ENCODE peak calls at places on chromosomes 11 and 22, in five cellular contexts. X is thyroid gland; V is suprapubic skin; C is CD8-positive, alpha-beta T cell; A is NB4. B is an unnamed sample.
A peak's percentile ranks its signal among the peaks of the same experiment; 100 is the strongest.

GRCh38 chr11:1751521-1751921 is 1.1 kb upstream of the IFITM10 start:
- DNase-seq in X (no peak), V (no peak), C (no peak), A (no peak), B (no peak)

GRCh38 chr11:34899633-34900016 is 16.6 kb downstream of the APIP start:
- DNase-seq in X (no peak), V (no peak), C (no peak), A (peak; percentile 37), B (no peak)

GRCh38 chr11:127862406-127862805 is 725.0 kb downstream of the ETS1 start:
- DNase-seq in X (no peak), V (no peak), C (no peak), A (no peak), B (no peak)

GRCh38 chr22:38187413-38188212 is 6.0 kb upstream of the PLA2G6 start:
- DNase-seq in X (peak; percentile 54), V (no peak), C (no peak), A (no peak), B (no peak)

GRCh38 chr22:34886812-34887211 is 179.1 kb upstream of the ISX start:
- DNase-seq in X (no peak), V (no peak), C (no peak), A (no peak), B (no peak)

GRCh38 chr22:29987143-29987542 is 93.1 kb upstream of the HORMAD2 start:
- DNase-seq in X (no peak), V (no peak), C (no peak), A (peak; percentile 7), B (no peak)

GRCh38 chr11:119116235-119116594 is 5.2 kb upstream of the HINFP start:
- DNase-seq in X (no peak), V (no peak), C (no peak), A (no peak), B (no peak)

GRCh38 chr11:69465236-69466000 is 16.0 kb upstream of the LINC01488 start:
- DNase-seq in X (peak; percentile 49), V (no peak), C (no peak), A (peak; percentile 22), B (no peak)

GRCh38 chr22:26981520-26981919 is 324.1 kb downstream of the MIAT start:
- DNase-seq in X (no peak), V (no peak), C (no peak), A (no peak), B (no peak)

GRCh38 chr22:35742342-35743100 is 24.8 kb downstream of the APOL5 start:
- DNase-seq in X (no peak), V (no peak), C (no peak), A (no peak), B (peak; percentile 43)

GRCh38 chr11:133966924-133967598 is 10.3 kb upstream of the IGSF9B start:
- DNase-seq in X (peak; percentile 47), V (no peak), C (peak; percentile 75), A (peak; percentile 39), B (no peak)
- H3K4me3 ChIP-seq in X (no peak overlapping the region), V (peak overlapping the region; percentile 25), C (peak overlapping the region; percentile 55), A (no peak overlapping the region), B (no peak overlapping the region)

GRCh38 chr11:103961010-103961409 is 75.4 kb upstream of the DDI1 start:
- DNase-seq in X (no peak), V (no peak), C (no peak), A (no peak), B (peak; percentile 62)
- H3K4me3 ChIP-seq in X (no peak overlapping the region), V (no peak overlapping the region), C (no peak overlapping the region), A (no peak overlapping the region), B (no peak overlapping the region)

GRCh38 chr11:66116576-66117361 is 46.7 kb downstream of the PACS1 start:
- DNase-seq in X (peak; percentile 60), V (no peak), C (no peak), A (no peak), B (no peak)
- H3K4me3 ChIP-seq in X (no peak overlapping the region), V (no peak overlapping the region), C (peak overlapping the region; percentile 34), A (no peak overlapping the region), B (no peak overlapping the region)

DNA sequence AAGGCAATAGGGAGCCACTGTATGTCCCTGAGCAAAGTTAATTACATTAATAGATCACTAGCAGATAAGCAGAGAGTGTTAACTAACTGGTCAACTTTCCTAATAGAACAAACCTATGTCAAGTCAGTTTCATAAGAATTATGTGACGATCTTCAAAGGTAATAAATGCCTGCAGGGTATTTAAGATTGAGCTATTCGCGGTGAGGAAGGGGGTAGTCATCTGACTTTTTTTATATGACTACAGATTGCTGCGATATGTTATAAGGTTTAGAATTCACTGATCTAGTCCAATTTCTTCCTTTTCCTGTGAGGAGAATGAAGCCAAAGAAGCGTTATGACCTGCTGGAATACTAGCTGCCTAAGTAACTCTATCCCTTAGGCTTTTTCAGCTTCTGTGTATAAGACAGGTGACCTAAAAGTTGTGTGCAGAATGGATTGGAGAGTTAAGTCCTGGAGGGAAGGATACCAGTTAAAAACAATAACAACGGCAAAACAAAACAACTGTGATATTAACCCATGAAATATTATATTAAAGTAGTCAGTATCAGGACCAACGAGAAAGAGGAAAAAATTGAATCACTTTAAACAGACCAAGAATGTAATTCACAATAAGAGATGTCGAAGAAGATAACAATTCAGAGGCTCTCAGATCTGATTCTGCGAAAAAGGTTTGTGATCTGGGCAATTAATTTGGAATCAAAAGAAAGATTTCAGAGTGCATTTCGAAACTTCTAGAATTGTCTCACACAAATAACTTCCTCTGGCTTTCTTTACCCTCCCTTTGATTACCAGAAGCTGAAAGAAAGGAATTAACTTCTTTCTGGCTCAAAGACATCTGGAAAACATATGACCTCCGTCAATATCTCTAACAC is 645 bp downstream of the CASP4 start:
- DNase-seq in X (no peak), V (no peak), C (no peak), A (peak; percentile 7), B (no peak)
- H3K4me3 ChIP-seq in X (no peak overlapping the region), V (peak overlapping the region; percentile 65), C (peak overlapping the region; percentile 66), A (peak overlapping the region; percentile 93), B (peak overlapping the region; percentile 56)

GRCh38 chr11:62505784-62506145 is 40.8 kb downstream of the AHNAK start:
- DNase-seq in X (peak; percentile 19), V (no peak), C (no peak), A (no peak), B (no peak)
- H3K4me3 ChIP-seq in X (no peak overlapping the region), V (peak overlapping the region; percentile 35), C (no peak overlapping the region), A (no peak overlapping the region), B (no peak overlapping the region)

GRCh38 chr11:130160460-130161090 is 993 bp downstream of the ST14 start:
- DNase-seq in X (no peak), V (no peak), C (no peak), A (peak; percentile 21), B (no peak)

GRCh38 chr11:130163346-130164220 is 4.0 kb downstream of the ST14 start:
- DNase-seq in X (peak; percentile 77), V (no peak), C (no peak), A (peak; percentile 92), B (no peak)

GRCh38 chr11:130161441-130161840 is 1.9 kb downstream of the ST14 start:
- DNase-seq in X (no peak), V (no peak), C (no peak), A (no peak), B (no peak)

GRCh38 chr11:130164221-130164570 is 4.6 kb downstream of the ST14 start:
- DNase-seq in X (peak; percentile 50), V (no peak), C (no peak), A (no peak), B (no peak)

GRCh38 chr11:130162733-130163132 is 3.2 kb downstream of the ST14 start:
- DNase-seq in X (no peak), V (no peak), C (no peak), A (peak; percentile 90), B (no peak)
- H3K4me3 ChIP-seq in X (no peak overlapping the region), V (no peak overlapping the region), C (no peak overlapping the region), A (no peak overlapping the region), B (no peak overlapping the region)

GRCh38 chr11:12767022-12767421 is 92.8 kb downstream of the TEAD1 start:
- DNase-seq in X (no peak), V (no peak), C (no peak), A (no peak), B (no peak)

GRCh38 chr11:12762283-12762682 is 88.1 kb downstream of the TEAD1 start:
- DNase-seq in X (no peak), V (no peak), C (no peak), A (no peak), B (no peak)

GRCh38 chr11:12765428-12765827 is 91.2 kb downstream of the TEAD1 start:
- DNase-seq in X (no peak), V (no peak), C (no peak), A (no peak), B (no peak)

GRCh38 chr11:12762696-12763324 is 88.6 kb downstream of the TEAD1 start:
- DNase-seq in X (no peak), V (no peak), C (no peak), A (no peak), B (no peak)

GRCh38 chr11:12764187-12764914 is 90.1 kb downstream of the TEAD1 start:
- DNase-seq in X (no peak), V (no peak), C (no peak), A (no peak), B (no peak)
- H3K4me3 ChIP-seq in X (no peak overlapping the region), V (no peak overlapping the region), C (no peak overlapping the region), A (no peak overlapping the region), B (no peak overlapping the region)

DNA sequence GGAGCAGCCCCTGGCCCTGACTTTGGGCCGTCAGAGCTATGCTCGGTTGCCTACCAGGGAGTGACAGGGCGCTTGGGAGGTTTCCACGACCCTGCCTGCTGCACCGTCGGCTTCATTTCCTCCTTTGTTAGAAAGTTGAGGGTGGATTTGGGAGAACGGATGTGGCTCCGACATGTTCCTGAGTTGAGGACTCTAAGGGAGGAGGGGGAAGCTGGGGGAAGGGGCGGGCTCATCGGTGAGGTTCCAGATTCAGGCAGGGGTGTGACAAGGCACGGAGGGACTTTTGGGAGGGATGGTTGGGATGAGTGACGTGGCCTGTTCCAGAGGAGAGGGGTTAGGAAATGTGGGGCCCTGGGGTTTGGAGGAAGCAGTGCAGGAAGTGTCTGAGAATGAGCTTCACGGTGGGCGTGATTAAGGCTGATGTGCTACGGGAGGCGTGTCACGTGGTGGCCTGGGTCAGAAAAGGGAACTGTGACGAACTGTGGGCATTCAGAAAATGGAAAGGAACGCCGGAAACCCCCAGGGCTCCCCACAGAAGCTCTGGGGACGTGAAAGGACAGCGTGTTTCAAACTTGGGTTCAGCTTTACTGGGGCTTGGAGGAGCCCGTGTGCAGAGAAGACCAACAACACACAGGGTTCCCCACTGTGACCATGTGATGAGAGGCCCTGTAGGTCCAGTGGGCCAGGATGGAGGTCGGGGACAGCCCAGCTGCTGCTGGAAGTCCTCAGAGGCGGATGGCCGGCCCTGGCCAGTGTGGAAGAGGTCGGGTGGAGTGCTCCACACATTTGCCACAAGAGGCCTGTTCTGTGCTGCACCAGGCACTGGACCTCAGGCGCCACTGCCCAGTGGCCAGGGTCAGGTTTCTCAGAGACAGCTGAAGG is 2.8 kb downstream of the PARVB start:
- DNase-seq in X (peak; percentile 48), V (peak; percentile 94), C (peak; percentile 63), A (peak; percentile 91), B (peak; percentile 67)
- H3K4me3 ChIP-seq in X (no peak overlapping the region), V (peak overlapping the region; percentile 68), C (no peak overlapping the region), A (peak overlapping the region; percentile 60), B (peak overlapping the region; percentile 15)

DNA sequence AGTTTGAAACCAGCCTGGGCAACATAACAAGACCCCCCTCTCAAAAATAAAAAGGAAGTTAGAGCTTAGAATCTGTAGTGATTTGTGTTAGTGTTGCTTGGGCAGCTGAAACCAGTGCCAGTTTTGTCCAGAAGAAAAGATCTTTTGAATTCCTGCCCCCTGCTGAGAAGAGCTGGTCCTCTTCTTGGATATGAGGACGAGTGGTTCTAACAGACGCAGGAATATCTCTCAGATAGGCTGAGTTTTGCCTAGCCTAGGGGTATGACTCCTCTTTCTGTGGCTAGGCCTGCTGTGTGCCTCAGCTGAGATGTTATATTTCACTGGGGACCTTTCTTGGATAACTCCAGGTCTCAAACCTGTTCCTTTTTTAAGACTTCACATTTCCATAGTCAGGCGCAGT is 102.8 kb downstream of the STIM1 start:
- DNase-seq in X (peak; percentile 26), V (no peak), C (no peak), A (no peak), B (no peak)
- H3K4me3 ChIP-seq in X (no peak overlapping the region), V (no peak overlapping the region), C (no peak overlapping the region), A (no peak overlapping the region), B (no peak overlapping the region)

B was measured in skeletal muscle cell.